ENCODE peak calls at places on chromosome 2, in six cellular contexts. One of them, this sample, is unnamed.

GRCh38 chr2:20217041-20217970 is 7.6 kb downstream of the SDC1 start:
- DNase-seq in stomach: peak; percentile 54
- DNase-seq in GM13977: no peak
- DNase-seq in colonic mucosa: no peak
- DNase-seq in pancreas: no peak
- DNase-seq in transverse colon: no peak
- DNase-seq in this sample: peak; percentile 49

GRCh38 chr2:153963247-153963646 is 91.5 kb downstream of the GALNT13 start:
- DNase-seq in stomach: no peak
- DNase-seq in GM13977: no peak
- DNase-seq in colonic mucosa: no peak
- DNase-seq in pancreas: no peak
- DNase-seq in transverse colon: no peak
- DNase-seq in this sample: no peak

GRCh38 chr2:38146302-38146916 is 70.5 kb upstream of the CYP1B1 start:
- DNase-seq in stomach: no peak
- DNase-seq in GM13977: peak; percentile 36
- DNase-seq in colonic mucosa: no peak
- DNase-seq in pancreas: no peak
- DNase-seq in transverse colon: peak; percentile 18
- DNase-seq in this sample: no peak

GRCh38 chr2:31297751-31298150 is 63.8 kb downstream of the EHD3 start:
- DNase-seq in stomach: no peak
- DNase-seq in GM13977: peak; percentile 18
- DNase-seq in colonic mucosa: no peak
- DNase-seq in pancreas: no peak
- DNase-seq in transverse colon: no peak
- DNase-seq in this sample: no peak

GRCh38 chr2:220162320-220162719 is 534.9 kb downstream of the SLC4A3 start:
- DNase-seq in stomach: no peak
- DNase-seq in GM13977: no peak
- DNase-seq in colonic mucosa: no peak
- DNase-seq in pancreas: no peak
- DNase-seq in transverse colon: no peak
- DNase-seq in this sample: no peak

GRCh38 chr2:156445311-156446218 is 9.4 kb downstream of the GPD2 start:
- DNase-seq in stomach: no peak
- DNase-seq in GM13977: no peak
- DNase-seq in colonic mucosa: no peak
- DNase-seq in pancreas: no peak
- DNase-seq in transverse colon: no peak
- DNase-seq in this sample: no peak

GRCh38 chr2:64768426-64769033 is 114.8 kb upstream of the SERTAD2 start:
- DNase-seq in stomach: no peak
- DNase-seq in GM13977: no peak
- DNase-seq in colonic mucosa: peak; percentile 42
- DNase-seq in pancreas: no peak
- DNase-seq in transverse colon: no peak
- DNase-seq in this sample: no peak

GRCh38 chr2:174376967-174377366 is 18.6 kb upstream of the SCRN3 start:
- DNase-seq in stomach: no peak
- DNase-seq in GM13977: no peak
- DNase-seq in colonic mucosa: no peak
- DNase-seq in pancreas: no peak
- DNase-seq in transverse colon: no peak
- DNase-seq in this sample: no peak

GRCh38 chr2:207241198-207241597 is 75.5 kb upstream of the KLF7 start:
- DNase-seq in stomach: no peak
- DNase-seq in GM13977: no peak
- DNase-seq in colonic mucosa: no peak
- DNase-seq in pancreas: no peak
- DNase-seq in transverse colon: no peak
- DNase-seq in this sample: no peak

GRCh38 chr2:65786001-65786400 is 353.6 kb upstream of the SPRED2 start:
- DNase-seq in stomach: no peak
- DNase-seq in GM13977: no peak
- DNase-seq in colonic mucosa: no peak
- DNase-seq in pancreas: no peak
- DNase-seq in transverse colon: no peak
- DNase-seq in this sample: no peak

GRCh38 chr2:165793779-165794519 is at the start of gene GALNT3:
- DNase-seq in stomach: peak; percentile 96
- DNase-seq in GM13977: peak; percentile 45
- DNase-seq in colonic mucosa: peak; percentile 95
- DNase-seq in pancreas: peak; percentile 98
- DNase-seq in transverse colon: peak; percentile 94
- DNase-seq in this sample: peak; percentile 94

GRCh38 chr2:239305222-239305575 is 95.6 kb downstream of the HDAC4 start:
- DNase-seq in stomach: no peak
- DNase-seq in GM13977: no peak
- DNase-seq in colonic mucosa: no peak
- DNase-seq in pancreas: no peak
- DNase-seq in transverse colon: peak; percentile 7
- DNase-seq in this sample: no peak

GRCh38 chr2:158025263-158025996 is 76.2 kb upstream of the UPP2 start:
- DNase-seq in stomach: no peak
- DNase-seq in GM13977: no peak
- DNase-seq in colonic mucosa: no peak
- DNase-seq in pancreas: no peak
- DNase-seq in transverse colon: no peak
- DNase-seq in this sample: no peak

GRCh38 chr2:32772623-32773221 is 144.9 kb downstream of the TTC27 start:
- DNase-seq in stomach: no peak
- DNase-seq in GM13977: peak; percentile 41
- DNase-seq in colonic mucosa: no peak
- DNase-seq in pancreas: no peak
- DNase-seq in transverse colon: no peak
- DNase-seq in this sample: no peak

GRCh38 chr2:194999771-195000170 is 657.3 kb upstream of the SLC39A10 start:
- DNase-seq in stomach: no peak
- DNase-seq in GM13977: no peak
- DNase-seq in colonic mucosa: no peak
- DNase-seq in pancreas: no peak
- DNase-seq in transverse colon: no peak
- DNase-seq in this sample: no peak

GRCh38 chr2:33291278-33292013 is 185.0 kb upstream of the RASGRP3 start:
- DNase-seq in stomach: no peak
- DNase-seq in GM13977: no peak
- DNase-seq in colonic mucosa: peak; percentile 22
- DNase-seq in pancreas: no peak
- DNase-seq in transverse colon: no peak
- DNase-seq in this sample: no peak

GRCh38 chr2:30236591-30237245 is 5.4 kb downstream of the LBH start:
- DNase-seq in stomach: peak; percentile 20
- DNase-seq in GM13977: no peak
- DNase-seq in colonic mucosa: no peak
- DNase-seq in pancreas: no peak
- DNase-seq in transverse colon: no peak
- DNase-seq in this sample: no peak

GRCh38 chr2:232721882-232722281 is 24.8 kb downstream of the GIGYF2 start:
- DNase-seq in stomach: no peak
- DNase-seq in GM13977: no peak
- DNase-seq in colonic mucosa: no peak
- DNase-seq in pancreas: no peak
- DNase-seq in transverse colon: no peak
- DNase-seq in this sample: no peak

GRCh38 chr2:120939595-120940318 is 204.1 kb downstream of the GLI2 start:
- DNase-seq in stomach: no peak
- DNase-seq in GM13977: no peak
- DNase-seq in colonic mucosa: no peak
- DNase-seq in pancreas: no peak
- DNase-seq in transverse colon: no peak
- DNase-seq in this sample: no peak

GRCh38 chr2:175844169-175844568 is 157.9 kb downstream of the LNPK start:
- DNase-seq in stomach: no peak
- DNase-seq in GM13977: no peak
- DNase-seq in colonic mucosa: no peak
- DNase-seq in pancreas: no peak
- DNase-seq in transverse colon: no peak
- DNase-seq in this sample: no peak

GRCh38 chr2:65686928-65687521 is 254.6 kb upstream of the SPRED2 start:
- DNase-seq in stomach: no peak
- DNase-seq in GM13977: no peak
- DNase-seq in colonic mucosa: no peak
- DNase-seq in pancreas: no peak
- DNase-seq in transverse colon: no peak
- DNase-seq in this sample: no peak

GRCh38 chr2:197620113-197620512 is 55.3 kb downstream of the RFTN2 start:
- DNase-seq in stomach: no peak
- DNase-seq in GM13977: no peak
- DNase-seq in colonic mucosa: no peak
- DNase-seq in pancreas: no peak
- DNase-seq in transverse colon: no peak
- DNase-seq in this sample: no peak

GRCh38 chr2:187529977-187530721 is 24.1 kb downstream of the TFPI start:
- DNase-seq in stomach: no peak
- DNase-seq in GM13977: no peak
- DNase-seq in colonic mucosa: no peak
- DNase-seq in pancreas: no peak
- DNase-seq in transverse colon: no peak
- DNase-seq in this sample: no peak

DNA sequence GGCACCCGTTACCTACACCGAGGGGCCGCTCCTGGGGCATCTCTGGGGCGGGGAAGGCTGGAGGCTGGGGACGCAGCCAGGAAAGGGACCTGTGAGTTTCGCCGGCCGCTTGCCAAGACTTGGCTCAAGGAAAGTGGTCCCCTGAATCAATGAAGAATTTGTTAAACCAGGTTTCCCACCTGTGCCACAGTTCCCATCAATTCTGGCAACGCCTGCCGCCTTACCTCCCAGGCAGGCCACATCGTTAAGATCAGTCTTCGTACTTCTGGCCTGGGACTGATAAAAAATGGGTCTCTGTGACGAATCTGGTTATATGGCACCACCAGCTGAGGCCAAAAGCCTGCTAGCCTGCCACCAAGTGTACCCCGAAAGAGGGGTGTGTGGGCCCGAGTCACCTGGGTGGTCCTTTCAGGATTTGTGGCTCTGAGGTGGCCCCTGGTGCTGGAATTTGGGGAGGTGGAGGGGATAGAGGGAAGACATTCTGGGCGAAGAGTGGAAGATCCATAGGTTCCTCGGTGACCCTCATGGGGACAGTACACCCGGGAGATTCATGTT is 789 bp upstream of the TGFA start:
- DNase-seq in stomach: no peak
- DNase-seq in GM13977: no peak
- DNase-seq in colonic mucosa: no peak
- DNase-seq in pancreas: no peak
- DNase-seq in transverse colon: no peak
- DNase-seq in this sample: no peak
- TF ChIP-seq CTCF in stomach: no peak
- TF ChIP-seq CTCF in GM13977: no peak
- TF ChIP-seq CTCF in colonic mucosa: no peak
- TF ChIP-seq CTCF in pancreas: peak; percentile 18
- TF ChIP-seq CTCF in transverse colon: no peak
- TF ChIP-seq CTCF in this sample: peak; percentile 16

DNA sequence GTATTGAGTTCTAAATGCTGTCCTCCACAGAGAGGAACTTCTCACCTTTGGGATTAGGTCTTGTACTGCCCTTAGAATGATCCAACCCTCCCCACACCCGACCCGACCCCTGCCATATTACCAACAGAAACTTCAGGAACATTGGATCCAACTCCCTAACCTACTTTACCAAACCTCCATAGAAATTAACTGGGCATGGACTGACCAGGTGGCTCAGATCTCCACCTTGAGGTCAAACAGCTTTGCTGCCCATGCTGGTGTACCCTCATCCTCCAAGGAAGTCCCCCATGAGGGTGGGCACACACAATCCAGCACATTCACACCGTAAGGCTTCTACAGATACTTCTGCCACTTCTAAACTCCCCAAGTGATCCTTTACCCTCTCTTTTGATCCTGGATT is 21.5 kb downstream of the NFE2L2 start:
- DNase-seq in stomach: no peak
- DNase-seq in GM13977: no peak
- DNase-seq in colonic mucosa: no peak
- DNase-seq in pancreas: no peak
- DNase-seq in transverse colon: no peak
- DNase-seq in this sample: no peak
- TF ChIP-seq CTCF in stomach: no peak
- TF ChIP-seq CTCF in GM13977: no peak
- TF ChIP-seq CTCF in colonic mucosa: no peak
- TF ChIP-seq CTCF in pancreas: no peak
- TF ChIP-seq CTCF in transverse colon: no peak
- TF ChIP-seq CTCF in this sample: no peak

DNA sequence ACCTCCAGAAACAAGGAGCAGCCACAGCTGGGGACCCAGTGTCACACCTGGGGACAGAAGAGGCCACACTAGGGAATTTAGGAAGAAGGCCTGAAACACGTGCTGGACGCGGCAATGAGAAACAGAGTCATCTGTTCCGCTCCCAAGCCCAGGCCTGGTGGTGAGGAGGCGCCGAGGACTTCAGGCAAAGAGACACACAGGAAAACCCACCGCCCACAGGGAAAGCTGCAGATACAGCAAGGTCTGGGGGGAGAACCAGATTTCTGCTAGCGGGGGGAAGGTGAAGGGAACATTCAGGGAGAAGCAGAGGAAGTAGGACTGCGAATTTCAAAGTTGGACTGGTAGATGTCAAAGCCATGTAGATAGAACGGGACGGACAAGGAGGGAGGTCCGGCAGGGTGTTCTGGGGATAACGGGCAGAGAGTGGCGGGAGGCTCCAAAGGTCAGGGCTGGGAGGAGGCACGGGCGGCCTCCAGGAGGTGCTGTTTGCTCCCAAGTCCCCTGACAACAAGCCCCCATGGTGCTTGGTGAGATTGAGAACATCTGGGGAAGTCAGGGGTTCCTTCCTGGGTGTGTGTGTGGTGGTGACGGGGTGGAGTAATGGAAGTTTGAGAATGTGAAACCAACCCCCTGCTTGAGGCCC is 351.7 kb upstream of the MYT1L start:
- DNase-seq in stomach: no peak
- DNase-seq in GM13977: no peak
- DNase-seq in colonic mucosa: no peak
- DNase-seq in pancreas: no peak
- DNase-seq in transverse colon: no peak
- DNase-seq in this sample: no peak
- TF ChIP-seq CTCF in stomach: no peak
- TF ChIP-seq CTCF in GM13977: peak; percentile 9
- TF ChIP-seq CTCF in colonic mucosa: no peak
- TF ChIP-seq CTCF in pancreas: no peak
- TF ChIP-seq CTCF in transverse colon: no peak
- TF ChIP-seq CTCF in this sample: no peak

GRCh38 chr2:126930970-126931590 is 32.4 kb downstream of the TEX51 start:
- DNase-seq in stomach: no peak
- DNase-seq in GM13977: no peak
- DNase-seq in colonic mucosa: no peak
- DNase-seq in pancreas: no peak
- DNase-seq in transverse colon: no peak
- DNase-seq in this sample: no peak

GRCh38 chr2:126934803-126935202 is 36.1 kb downstream of the TEX51 start:
- DNase-seq in stomach: no peak
- DNase-seq in GM13977: no peak
- DNase-seq in colonic mucosa: no peak
- DNase-seq in pancreas: no peak
- DNase-seq in transverse colon: no peak
- DNase-seq in this sample: no peak

GRCh38 chr2:126932529-126932928 is 33.8 kb downstream of the TEX51 start:
- DNase-seq in stomach: no peak
- DNase-seq in GM13977: no peak
- DNase-seq in colonic mucosa: no peak
- DNase-seq in pancreas: no peak
- DNase-seq in transverse colon: no peak
- DNase-seq in this sample: no peak

GRCh38 chr2:126933707-126934106 is 35.0 kb downstream of the TEX51 start:
- DNase-seq in stomach: no peak
- DNase-seq in GM13977: no peak
- DNase-seq in colonic mucosa: no peak
- DNase-seq in pancreas: no peak
- DNase-seq in transverse colon: no peak
- DNase-seq in this sample: no peak

GRCh38 chr2:126932966-126933555 is 34.4 kb downstream of the TEX51 start:
- DNase-seq in stomach: no peak
- DNase-seq in GM13977: no peak
- DNase-seq in colonic mucosa: no peak
- DNase-seq in pancreas: no peak
- DNase-seq in transverse colon: no peak
- DNase-seq in this sample: no peak
- TF ChIP-seq CTCF in stomach: no peak
- TF ChIP-seq CTCF in GM13977: no peak
- TF ChIP-seq CTCF in colonic mucosa: no peak
- TF ChIP-seq CTCF in pancreas: no peak
- TF ChIP-seq CTCF in transverse colon: no peak
- TF ChIP-seq CTCF in this sample: no peak

This sample was measured in mucosa of descending colon.